ENCODE peak calls at places on chromosome 12, in eight cellular contexts. One of them, this sample, is unnamed.
A peak's percentile ranks its signal among the peaks of the same experiment; 100 is the strongest.

GRCh38 chr12:108581311-108582227 is 16.3 kb downstream of the TMEM119 start:
- DNase-seq in upper lobe of right lung: no peak
- DNase-seq in right atrium auricular region: no peak
- DNase-seq in fibroblast of lung: no peak
- DNase-seq in right lobe of liver: no peak
- DNase-seq in CD8-positive, alpha-beta T cell: no peak
- DNase-seq in lung: no peak
- DNase-seq in upper lobe of left lung: no peak
- DNase-seq in this sample: no peak

GRCh38 chr12:68808388-68809189 is 612 bp downstream of the MDM2 start:
- DNase-seq in upper lobe of right lung: peak; percentile 92
- DNase-seq in CD8-positive, alpha-beta T cell: no peak
- DNase-seq in right atrium auricular region: peak; percentile 89
- DNase-seq in right lobe of liver: peak; percentile 88
- DNase-seq in fibroblast of lung: peak; percentile 92
- DNase-seq in upper lobe of left lung: peak; percentile 85
- DNase-seq in lung: peak; percentile 78
- DNase-seq in this sample: peak; percentile 82

GRCh38 chr12:118126119-118126757 is 9.7 kb upstream of the PEBP1 start:
- DNase-seq in right atrium auricular region: no peak
- DNase-seq in lung: peak; percentile 75
- DNase-seq in right lobe of liver: peak; percentile 87
- DNase-seq in fibroblast of lung: no peak
- DNase-seq in CD8-positive, alpha-beta T cell: no peak
- DNase-seq in upper lobe of left lung: peak; percentile 72
- DNase-seq in upper lobe of right lung: peak; percentile 82
- DNase-seq in this sample: no peak

GRCh38 chr12:110270125-110270962 is 10.7 kb upstream of the ATP2A2 start:
- DNase-seq in lung: no peak
- DNase-seq in right atrium auricular region: no peak
- DNase-seq in upper lobe of right lung: no peak
- DNase-seq in upper lobe of left lung: peak; percentile 25
- DNase-seq in right lobe of liver: peak; percentile 57
- DNase-seq in fibroblast of lung: peak; percentile 62
- DNase-seq in CD8-positive, alpha-beta T cell: no peak
- DNase-seq in this sample: no peak

GRCh38 chr12:101927042-101927441 is 49.7 kb downstream of the DRAM1 start:
- DNase-seq in upper lobe of right lung: no peak
- DNase-seq in fibroblast of lung: peak; percentile 60
- DNase-seq in upper lobe of left lung: no peak
- DNase-seq in right atrium auricular region: no peak
- DNase-seq in right lobe of liver: no peak
- DNase-seq in CD8-positive, alpha-beta T cell: no peak
- DNase-seq in lung: no peak
- DNase-seq in this sample: no peak

GRCh38 chr12:102964872-102965271 is 7.4 kb downstream of the ASCL1 start:
- DNase-seq in upper lobe of right lung: no peak
- DNase-seq in lung: no peak
- DNase-seq in upper lobe of left lung: no peak
- DNase-seq in fibroblast of lung: no peak
- DNase-seq in right lobe of liver: no peak
- DNase-seq in CD8-positive, alpha-beta T cell: no peak
- DNase-seq in right atrium auricular region: no peak
- DNase-seq in this sample: no peak

GRCh38 chr12:128914908-128915563 is 61.8 kb downstream of the GLT1D1 start:
- DNase-seq in fibroblast of lung: no peak
- DNase-seq in right lobe of liver: no peak
- DNase-seq in upper lobe of right lung: no peak
- DNase-seq in CD8-positive, alpha-beta T cell: no peak
- DNase-seq in lung: no peak
- DNase-seq in right atrium auricular region: no peak
- DNase-seq in upper lobe of left lung: peak; percentile 33
- DNase-seq in this sample: peak; percentile 3

GRCh38 chr12:3155710-3156386 is 78.7 kb downstream of the TSPAN9 start:
- DNase-seq in upper lobe of right lung: no peak
- DNase-seq in upper lobe of left lung: no peak
- DNase-seq in right lobe of liver: no peak
- DNase-seq in fibroblast of lung: no peak
- DNase-seq in lung: no peak
- DNase-seq in right atrium auricular region: no peak
- DNase-seq in CD8-positive, alpha-beta T cell: no peak
- DNase-seq in this sample: no peak

GRCh38 chr12:110141389-110141788 is 17.2 kb downstream of the IFT81 start:
- DNase-seq in upper lobe of right lung: no peak
- DNase-seq in lung: no peak
- DNase-seq in fibroblast of lung: peak; percentile 94
- DNase-seq in CD8-positive, alpha-beta T cell: no peak
- DNase-seq in right atrium auricular region: peak; percentile 85
- DNase-seq in upper lobe of left lung: peak; percentile 44
- DNase-seq in right lobe of liver: peak; percentile 53
- DNase-seq in this sample: no peak

GRCh38 chr12:10717410-10717809 is 5.7 kb downstream of the YBX3 start:
- DNase-seq in upper lobe of left lung: no peak
- DNase-seq in CD8-positive, alpha-beta T cell: no peak
- DNase-seq in lung: no peak
- DNase-seq in fibroblast of lung: no peak
- DNase-seq in right atrium auricular region: no peak
- DNase-seq in right lobe of liver: no peak
- DNase-seq in upper lobe of right lung: no peak
- DNase-seq in this sample: no peak

GRCh38 chr12:21330682-21331253 is 3.9 kb downstream of the SLCO1A2 start:
- DNase-seq in right lobe of liver: no peak
- DNase-seq in upper lobe of right lung: no peak
- DNase-seq in upper lobe of left lung: no peak
- DNase-seq in right atrium auricular region: no peak
- DNase-seq in lung: no peak
- DNase-seq in fibroblast of lung: peak; percentile 18
- DNase-seq in CD8-positive, alpha-beta T cell: no peak
- DNase-seq in this sample: peak; percentile 48

GRCh38 chr12:11228268-11228879 is 41.1 kb downstream of the PRB3 start:
- DNase-seq in right lobe of liver: no peak
- DNase-seq in right atrium auricular region: no peak
- DNase-seq in upper lobe of left lung: peak; percentile 23
- DNase-seq in CD8-positive, alpha-beta T cell: no peak
- DNase-seq in upper lobe of right lung: no peak
- DNase-seq in lung: peak; percentile 29
- DNase-seq in fibroblast of lung: peak; percentile 39
- DNase-seq in this sample: peak; percentile 45

GRCh38 chr12:89080797-89081470 is 271.4 kb downstream of the DUSP6 start:
- DNase-seq in right lobe of liver: no peak
- DNase-seq in CD8-positive, alpha-beta T cell: no peak
- DNase-seq in fibroblast of lung: peak; percentile 37
- DNase-seq in upper lobe of right lung: no peak
- DNase-seq in lung: no peak
- DNase-seq in upper lobe of left lung: no peak
- DNase-seq in right atrium auricular region: no peak
- DNase-seq in this sample: no peak

GRCh38 chr12:613996-614726 is 49.1 kb downstream of the NINJ2 start:
- DNase-seq in upper lobe of left lung: peak; percentile 63
- DNase-seq in right lobe of liver: no peak
- DNase-seq in right atrium auricular region: no peak
- DNase-seq in fibroblast of lung: no peak
- DNase-seq in lung: no peak
- DNase-seq in upper lobe of right lung: no peak
- DNase-seq in CD8-positive, alpha-beta T cell: no peak
- DNase-seq in this sample: peak; percentile 70

GRCh38 chr12:6468283-6468575 is 2.2 kb downstream of the VAMP1 start:
- DNase-seq in right atrium auricular region: no peak
- DNase-seq in upper lobe of left lung: no peak
- DNase-seq in upper lobe of right lung: no peak
- DNase-seq in lung: no peak
- DNase-seq in CD8-positive, alpha-beta T cell: no peak
- DNase-seq in fibroblast of lung: peak; percentile 33
- DNase-seq in right lobe of liver: peak; percentile 51
- DNase-seq in this sample: no peak

GRCh38 chr12:124510301-124510970 is 57.0 kb downstream of the NCOR2 start:
- DNase-seq in upper lobe of right lung: no peak
- DNase-seq in CD8-positive, alpha-beta T cell: no peak
- DNase-seq in upper lobe of left lung: no peak
- DNase-seq in fibroblast of lung: no peak
- DNase-seq in right lobe of liver: no peak
- DNase-seq in right atrium auricular region: no peak
- DNase-seq in lung: no peak
- DNase-seq in this sample: no peak

GRCh38 chr12:124466200-124467128 is 100.9 kb downstream of the NCOR2 start:
- DNase-seq in lung: peak; percentile 54
- DNase-seq in upper lobe of left lung: peak; percentile 75
- DNase-seq in CD8-positive, alpha-beta T cell: peak; percentile 82
- DNase-seq in right atrium auricular region: no peak
- DNase-seq in fibroblast of lung: no peak
- DNase-seq in right lobe of liver: no peak
- DNase-seq in upper lobe of right lung: no peak
- DNase-seq in this sample: peak; percentile 89

GRCh38 chr12:19908825-19909224 is 459.5 kb upstream of the PDE3A start:
- DNase-seq in lung: no peak
- DNase-seq in upper lobe of right lung: no peak
- DNase-seq in upper lobe of left lung: no peak
- DNase-seq in fibroblast of lung: no peak
- DNase-seq in right atrium auricular region: no peak
- DNase-seq in CD8-positive, alpha-beta T cell: no peak
- DNase-seq in right lobe of liver: no peak
- DNase-seq in this sample: no peak

GRCh38 chr12:51262758-51263177 is 7.4 kb downstream of the SMAGP start:
- DNase-seq in right lobe of liver: no peak
- DNase-seq in right atrium auricular region: no peak
- DNase-seq in fibroblast of lung: peak; percentile 67
- DNase-seq in upper lobe of right lung: peak; percentile 70
- DNase-seq in lung: no peak
- DNase-seq in upper lobe of left lung: no peak
- DNase-seq in CD8-positive, alpha-beta T cell: no peak
- DNase-seq in this sample: peak; percentile 60

GRCh38 chr12:104741497-104742367 is 216.4 kb downstream of the SLC41A2 start:
- DNase-seq in upper lobe of left lung: no peak
- DNase-seq in upper lobe of right lung: no peak
- DNase-seq in lung: no peak
- DNase-seq in CD8-positive, alpha-beta T cell: no peak
- DNase-seq in fibroblast of lung: peak; percentile 16
- DNase-seq in right lobe of liver: no peak
- DNase-seq in right atrium auricular region: no peak
- DNase-seq in this sample: no peak

GRCh38 chr12:132357623-132358186 is 28.3 kb upstream of the GALNT9 start:
- DNase-seq in lung: no peak
- DNase-seq in CD8-positive, alpha-beta T cell: no peak
- DNase-seq in upper lobe of right lung: peak; percentile 48
- DNase-seq in right lobe of liver: no peak
- DNase-seq in fibroblast of lung: no peak
- DNase-seq in upper lobe of left lung: no peak
- DNase-seq in right atrium auricular region: no peak
- DNase-seq in this sample: no peak

GRCh38 chr12:5856692-5857091 is 88.4 kb downstream of the ANO2 start:
- DNase-seq in CD8-positive, alpha-beta T cell: no peak
- DNase-seq in upper lobe of left lung: no peak
- DNase-seq in right atrium auricular region: no peak
- DNase-seq in right lobe of liver: no peak
- DNase-seq in lung: no peak
- DNase-seq in upper lobe of right lung: no peak
- DNase-seq in fibroblast of lung: no peak
- DNase-seq in this sample: no peak

GRCh38 chr12:16685107-16685506 is 79.1 kb upstream of the LMO3 start:
- DNase-seq in right atrium auricular region: no peak
- DNase-seq in fibroblast of lung: peak; percentile 1
- DNase-seq in CD8-positive, alpha-beta T cell: no peak
- DNase-seq in lung: no peak
- DNase-seq in upper lobe of right lung: no peak
- DNase-seq in right lobe of liver: no peak
- DNase-seq in upper lobe of left lung: no peak
- DNase-seq in this sample: no peak

GRCh38 chr12:124730455-124730932 is 133.2 kb downstream of the SCARB1 start:
- DNase-seq in right atrium auricular region: no peak
- DNase-seq in fibroblast of lung: peak; percentile 94
- DNase-seq in upper lobe of left lung: peak; percentile 58
- DNase-seq in lung: peak; percentile 65
- DNase-seq in upper lobe of right lung: no peak
- DNase-seq in CD8-positive, alpha-beta T cell: no peak
- DNase-seq in right lobe of liver: no peak
- DNase-seq in this sample: no peak

GRCh38 chr12:70031046-70031445 is 206.0 kb downstream of the MYRFL start:
- DNase-seq in lung: no peak
- DNase-seq in right atrium auricular region: no peak
- DNase-seq in right lobe of liver: no peak
- DNase-seq in fibroblast of lung: no peak
- DNase-seq in CD8-positive, alpha-beta T cell: no peak
- DNase-seq in upper lobe of left lung: no peak
- DNase-seq in upper lobe of right lung: no peak
- DNase-seq in this sample: no peak
- H3K27ac ChIP-seq in lung: no peak overlapping the region
- H3K27ac ChIP-seq in right atrium auricular region: no peak overlapping the region
- H3K27ac ChIP-seq in right lobe of liver: no peak overlapping the region
- H3K27ac ChIP-seq in fibroblast of lung: no peak overlapping the region
- H3K27ac ChIP-seq in CD8-positive, alpha-beta T cell: no peak overlapping the region
- H3K27ac ChIP-seq in upper lobe of left lung: no peak overlapping the region
- H3K27ac ChIP-seq in upper lobe of right lung: no peak overlapping the region
- H3K27ac ChIP-seq in this sample: no peak overlapping the region

DNA sequence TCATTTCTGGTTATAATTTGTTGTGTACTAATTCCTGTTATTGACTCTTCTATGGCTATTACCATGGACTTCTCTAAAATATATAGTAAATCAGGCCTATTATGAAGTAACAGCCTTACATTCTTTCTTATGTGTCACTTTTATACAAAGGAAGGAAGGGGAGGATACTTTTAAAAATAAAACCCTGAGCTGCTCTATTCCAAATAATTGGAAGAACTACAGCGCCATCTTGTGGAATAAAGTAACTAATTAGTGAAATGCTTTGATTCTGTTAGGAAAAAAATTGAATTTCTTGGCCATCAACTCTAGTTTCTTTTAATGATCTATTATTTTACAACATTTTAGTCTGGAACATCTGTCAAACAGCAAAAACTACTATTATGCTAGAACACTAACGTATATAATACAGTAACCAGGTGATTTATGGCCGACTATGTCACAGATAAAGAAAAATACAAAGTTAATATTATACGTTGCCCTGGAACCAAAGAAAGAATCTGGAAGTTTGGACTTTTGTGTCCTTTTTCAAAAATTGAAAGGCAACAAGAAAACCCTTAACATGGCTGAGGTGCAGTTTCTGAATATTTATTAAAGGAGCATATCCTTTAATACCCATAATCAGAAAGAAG is 55.0 kb upstream of the NELL2 start:
- DNase-seq in upper lobe of left lung: no peak
- DNase-seq in right lobe of liver: no peak
- DNase-seq in upper lobe of right lung: no peak
- DNase-seq in fibroblast of lung: peak; percentile 72
- DNase-seq in CD8-positive, alpha-beta T cell: no peak
- DNase-seq in right atrium auricular region: no peak
- DNase-seq in lung: no peak
- DNase-seq in this sample: peak; percentile 86
- TF ChIP-seq CTCF in upper lobe of left lung: peak; percentile 61
- TF ChIP-seq CTCF in right lobe of liver: peak; percentile 66
- TF ChIP-seq CTCF in upper lobe of right lung: peak; percentile 66
- TF ChIP-seq CTCF in fibroblast of lung: no peak
- TF ChIP-seq CTCF in CD8-positive, alpha-beta T cell: peak; percentile 80
- TF ChIP-seq CTCF in right atrium auricular region: peak; percentile 74
- TF ChIP-seq CTCF in lung: peak; percentile 26
- TF ChIP-seq CTCF in this sample: peak; percentile 92

GRCh38 chr12:111363578-111363977 is 5.3 kb downstream of the PHETA1 start:
- DNase-seq in fibroblast of lung: no peak
- DNase-seq in lung: no peak
- DNase-seq in right atrium auricular region: no peak
- DNase-seq in upper lobe of left lung: no peak
- DNase-seq in right lobe of liver: no peak
- DNase-seq in CD8-positive, alpha-beta T cell: no peak
- DNase-seq in upper lobe of right lung: no peak
- DNase-seq in this sample: no peak
- H3K4me1 ChIP-seq in fibroblast of lung: peaks cover 4% of the 10 kb centered on the region
- H3K4me1 ChIP-seq in lung: no peaks in the 10 kb centered on the region
- H3K4me1 ChIP-seq in right atrium auricular region: no peaks in the 10 kb centered on the region
- H3K4me1 ChIP-seq in upper lobe of left lung: peaks cover 15% of the 10 kb centered on the region
- H3K4me1 ChIP-seq in right lobe of liver: peaks cover 5% of the 10 kb centered on the region
- H3K4me1 ChIP-seq in CD8-positive, alpha-beta T cell: peaks cover 11% of the 10 kb centered on the region
- H3K4me1 ChIP-seq in upper lobe of right lung: peaks cover 14% of the 10 kb centered on the region
- H3K4me1 ChIP-seq in this sample: peaks cover 4% of the 10 kb centered on the region

GRCh38 chr12:2120982-2121758 is 68.4 kb downstream of the CACNA1C start:
- DNase-seq in CD8-positive, alpha-beta T cell: no peak
- DNase-seq in right atrium auricular region: no peak
- DNase-seq in right lobe of liver: no peak
- DNase-seq in lung: no peak
- DNase-seq in upper lobe of right lung: peak; percentile 26
- DNase-seq in fibroblast of lung: no peak
- DNase-seq in upper lobe of left lung: no peak
- DNase-seq in this sample: no peak
- H3K27ac ChIP-seq in CD8-positive, alpha-beta T cell: no peak overlapping the region
- H3K27ac ChIP-seq in right atrium auricular region: no peak overlapping the region
- H3K27ac ChIP-seq in right lobe of liver: no peak overlapping the region
- H3K27ac ChIP-seq in lung: no peak overlapping the region
- H3K27ac ChIP-seq in upper lobe of right lung: no peak overlapping the region
- H3K27ac ChIP-seq in fibroblast of lung: no peak overlapping the region
- H3K27ac ChIP-seq in upper lobe of left lung: no peak overlapping the region
- H3K27ac ChIP-seq in this sample: no peak overlapping the region